ENCODE peak calls at places on chromosomes 13 and 19, in four cellular contexts. One of them, this sample, is unnamed.

GRCh38 chr19:4577020-4577782 is 17.7 kb upstream of the SEMA6B start:
- DNase-seq in body of pancreas: no peak
- DNase-seq in effector memory CD4-positive, alpha-beta T cell: no peak
- DNase-seq in glutamatergic neuron: no peak
- DNase-seq in this sample: no peak

GRCh38 chr19:23823952-23824389 is 65.3 kb upstream of the ZNF681 start:
- DNase-seq in body of pancreas: no peak
- DNase-seq in effector memory CD4-positive, alpha-beta T cell: no peak
- DNase-seq in glutamatergic neuron: peak
- DNase-seq in this sample: peak

GRCh38 chr13:22027561-22027960 is 356.7 kb downstream of the FGF9 start:
- DNase-seq in body of pancreas: no peak
- DNase-seq in glutamatergic neuron: no peak
- DNase-seq in effector memory CD4-positive, alpha-beta T cell: no peak
- DNase-seq in this sample: no peak

GRCh38 chr19:17240062-17240854 is 5.5 kb downstream of the NR2F6 start:
- DNase-seq in glutamatergic neuron: no peak
- DNase-seq in body of pancreas: peak
- DNase-seq in effector memory CD4-positive, alpha-beta T cell: no peak
- DNase-seq in this sample: no peak

GRCh38 chr19:658059-658839 is 4.8 kb downstream of the RNF126 start:
- DNase-seq in body of pancreas: no peak
- DNase-seq in effector memory CD4-positive, alpha-beta T cell: no peak
- DNase-seq in glutamatergic neuron: no peak
- DNase-seq in this sample: no peak

GRCh38 chr19:16830679-16831078 is 1.5 kb downstream of the SIN3B start:
- DNase-seq in effector memory CD4-positive, alpha-beta T cell: no peak
- DNase-seq in body of pancreas: no peak
- DNase-seq in glutamatergic neuron: no peak
- DNase-seq in this sample: no peak

GRCh38 chr19:18562086-18562485 is 4.4 kb downstream of the KXD1 start:
- DNase-seq in body of pancreas: no peak
- DNase-seq in effector memory CD4-positive, alpha-beta T cell: no peak
- DNase-seq in glutamatergic neuron: no peak
- DNase-seq in this sample: no peak

GRCh38 chr13:99517577-99517976 is 16.3 kb downstream of the TM9SF2 start:
- DNase-seq in glutamatergic neuron: no peak
- DNase-seq in body of pancreas: no peak
- DNase-seq in effector memory CD4-positive, alpha-beta T cell: no peak
- DNase-seq in this sample: no peak

GRCh38 chr19:4536798-4537197 is 1.8 kb upstream of the PLIN5 start:
- DNase-seq in body of pancreas: peak
- DNase-seq in effector memory CD4-positive, alpha-beta T cell: no peak
- DNase-seq in glutamatergic neuron: no peak
- DNase-seq in this sample: no peak

GRCh38 chr13:109336730-109337129 is 449.7 kb downstream of the IRS2 start:
- DNase-seq in glutamatergic neuron: no peak
- DNase-seq in body of pancreas: no peak
- DNase-seq in effector memory CD4-positive, alpha-beta T cell: no peak
- DNase-seq in this sample: no peak

GRCh38 chr13:71685072-71685471 is 181.9 kb downstream of the DACH1 start:
- DNase-seq in glutamatergic neuron: no peak
- DNase-seq in effector memory CD4-positive, alpha-beta T cell: no peak
- DNase-seq in body of pancreas: no peak
- DNase-seq in this sample: no peak

GRCh38 chr19:4660181-4660791 is 9.9 kb downstream of the MYDGF start:
- DNase-seq in body of pancreas: no peak
- DNase-seq in glutamatergic neuron: peak
- DNase-seq in effector memory CD4-positive, alpha-beta T cell: no peak
- DNase-seq in this sample: peak

GRCh38 chr13:47413112-47413511 is 516.3 kb upstream of the HTR2A start:
- DNase-seq in body of pancreas: no peak
- DNase-seq in effector memory CD4-positive, alpha-beta T cell: no peak
- DNase-seq in glutamatergic neuron: no peak
- DNase-seq in this sample: no peak

GRCh38 chr19:18191640-18192062 is 1.4 kb upstream of the MPV17L2 start:
- DNase-seq in body of pancreas: no peak
- DNase-seq in glutamatergic neuron: no peak
- DNase-seq in effector memory CD4-positive, alpha-beta T cell: no peak
- DNase-seq in this sample: no peak

GRCh38 chr13:34025746-34026145 is 207.8 kb downstream of the RFC3 start:
- DNase-seq in effector memory CD4-positive, alpha-beta T cell: no peak
- DNase-seq in body of pancreas: no peak
- DNase-seq in glutamatergic neuron: no peak
- DNase-seq in this sample: no peak

GRCh38 chr19:4538601-4538954 is 1.3 kb downstream of the LRG1 start:
- DNase-seq in glutamatergic neuron: no peak
- DNase-seq in body of pancreas: peak
- DNase-seq in effector memory CD4-positive, alpha-beta T cell: no peak
- DNase-seq in this sample: no peak

GRCh38 chr19:3899531-3900294 is 19.2 kb downstream of the ATCAY start:
- DNase-seq in effector memory CD4-positive, alpha-beta T cell: no peak
- DNase-seq in body of pancreas: no peak
- DNase-seq in glutamatergic neuron: no peak
- DNase-seq in this sample: no peak

GRCh38 chr19:38122402-38123093 is 101.5 kb downstream of the DPF1 start:
- DNase-seq in body of pancreas: peak
- DNase-seq in glutamatergic neuron: no peak
- DNase-seq in effector memory CD4-positive, alpha-beta T cell: no peak
- DNase-seq in this sample: no peak

GRCh38 chr19:47374876-47375693 is 26.0 kb downstream of the DHX34 start:
- DNase-seq in body of pancreas: no peak
- DNase-seq in effector memory CD4-positive, alpha-beta T cell: no peak
- DNase-seq in glutamatergic neuron: no peak
- DNase-seq in this sample: no peak

GRCh38 chr19:8148410-8149231 is 771 bp downstream of the FBN3 start:
- DNase-seq in glutamatergic neuron: peak
- DNase-seq in effector memory CD4-positive, alpha-beta T cell: no peak
- DNase-seq in body of pancreas: peak
- DNase-seq in this sample: peak

GRCh38 chr19:1933245-1933644 is 7.7 kb upstream of the CSNK1G2 start:
- DNase-seq in glutamatergic neuron: no peak
- DNase-seq in body of pancreas: no peak
- DNase-seq in effector memory CD4-positive, alpha-beta T cell: no peak
- DNase-seq in this sample: no peak

GRCh38 chr19:17078038-17078919 is 2.7 kb downstream of the MYO9B start:
- DNase-seq in effector memory CD4-positive, alpha-beta T cell: no peak
- DNase-seq in glutamatergic neuron: no peak
- DNase-seq in body of pancreas: no peak
- DNase-seq in this sample: no peak

GRCh38 chr19:30150626-30151025 is 208.6 kb downstream of the URI1 start:
- DNase-seq in glutamatergic neuron: no peak
- DNase-seq in body of pancreas: no peak
- DNase-seq in effector memory CD4-positive, alpha-beta T cell: no peak
- DNase-seq in this sample: no peak

GRCh38 chr19:17556995-17557394 is 1.5 kb downstream of the COLGALT1 start:
- DNase-seq in effector memory CD4-positive, alpha-beta T cell: no peak
- DNase-seq in body of pancreas: no peak
- DNase-seq in glutamatergic neuron: no peak
- DNase-seq in this sample: no peak

GRCh38 chr19:55092423-55093318 is 17.0 kb downstream of the EPS8L1 start:
- DNase-seq in glutamatergic neuron: peak
- DNase-seq in body of pancreas: no peak
- DNase-seq in effector memory CD4-positive, alpha-beta T cell: no peak
- DNase-seq in this sample: no peak

GRCh38 chr13:24307211-24308067 is 1.9 kb upstream of the C1QTNF9 start:
- DNase-seq in body of pancreas: no peak
- DNase-seq in effector memory CD4-positive, alpha-beta T cell: no peak
- DNase-seq in glutamatergic neuron: no peak
- DNase-seq in this sample: no peak

GRCh38 chr13:112562786-112563383 is 25.1 kb downstream of the TUBGCP3 start:
- DNase-seq in glutamatergic neuron: no peak
- DNase-seq in effector memory CD4-positive, alpha-beta T cell: no peak
- DNase-seq in body of pancreas: no peak
- DNase-seq in this sample: no peak

GRCh38 chr13:75776550-75776949 is 140.4 kb downstream of the LMO7 start:
- DNase-seq in effector memory CD4-positive, alpha-beta T cell: no peak
- DNase-seq in glutamatergic neuron: no peak
- DNase-seq in body of pancreas: no peak
- DNase-seq in this sample: no peak

GRCh38 chr19:28374971-28375370 is 838.0 kb downstream of the UQCRFS1 start:
- DNase-seq in effector memory CD4-positive, alpha-beta T cell: no peak
- DNase-seq in body of pancreas: no peak
- DNase-seq in glutamatergic neuron: no peak
- DNase-seq in this sample: no peak

GRCh38 chr13:39379118-39379517 is 223.9 kb downstream of the LHFPL6 start:
- DNase-seq in glutamatergic neuron: no peak
- DNase-seq in body of pancreas: no peak
- DNase-seq in effector memory CD4-positive, alpha-beta T cell: no peak
- DNase-seq in this sample: no peak